ENCODE peak calls at places on chromosomes 1 and 21, in eight cellular contexts. H is mammary epithelial cell, M is H1, V is lung, A is neural progenitor cell, W is psoas muscle, G is gastrocnemius medialis, F is A549. P is an unnamed sample.
A peak's percentile ranks its signal among the peaks of the same experiment; 100 is the strongest.

GRCh38 chr1:46528297-46528955 is 23.0 kb downstream of the KNCN start:
- DNase-seq in H (no peak), M (peak; percentile 46), V (no peak), A (peak; percentile 65), W (no peak), G (no peak), F (no peak), P (no peak)

GRCh38 chr1:176178316-176178715 is 28.8 kb downstream of the COP1 start:
- DNase-seq in H (peak; percentile 12), M (no peak), V (no peak), A (no peak), W (no peak), G (no peak), F (no peak), P (no peak)

GRCh38 chr1:62180649-62181048 is 14.0 kb upstream of the L1TD1 start:
- DNase-seq in H (peak; percentile 9), M (no peak), V (no peak), A (no peak), W (no peak), G (no peak), F (no peak), P (no peak)

GRCh38 chr1:200409761-200410565 is at the start of gene ZNF281:
- DNase-seq in H (peak; percentile 90), M (peak; percentile 98), V (peak; percentile 95), A (peak; percentile 99), W (peak; percentile 98), G (peak; percentile 86), F (peak; percentile 91), P (peak; percentile 94)

GRCh38 chr1:46535063-46535462 is 16.4 kb downstream of the KNCN start:
- DNase-seq in H (peak; percentile 47), M (no peak), V (no peak), A (no peak), W (no peak), G (no peak), F (peak; percentile 72), P (no peak)

GRCh38 chr21:45629046-45629981 is 14.2 kb upstream of the PCBP3 start:
- DNase-seq in H (no peak), M (no peak), V (no peak), A (no peak), W (no peak), G (no peak), F (no peak), P (no peak)

GRCh38 chr1:198465201-198466144 is 75.0 kb downstream of the ATP6V1G3 start:
- DNase-seq in H (peak; percentile 66), M (no peak), V (no peak), A (peak; percentile 55), W (no peak), G (no peak), F (peak; percentile 20), P (no peak)

GRCh38 chr1:94298861-94299260 is 61.5 kb upstream of the ARHGAP29 start:
- DNase-seq in H (no peak), M (no peak), V (no peak), A (no peak), W (no peak), G (no peak), F (no peak), P (no peak)

GRCh38 chr1:206900149-206900548 is 2.9 kb downstream of the IL24 start:
- DNase-seq in H (no peak), M (no peak), V (no peak), A (no peak), W (no peak), G (no peak), F (no peak), P (no peak)

GRCh38 chr1:207032528-207033017 is at the start of gene C1orf116:
- DNase-seq in H (peak; percentile 99), M (peak; percentile 65), V (peak; percentile 83), A (peak; percentile 61), W (no peak), G (no peak), F (peak; percentile 76), P (no peak)

GRCh38 chr1:214446772-214447556 is 104.4 kb downstream of the PTPN14 start:
- DNase-seq in H (peak; percentile 99), M (peak; percentile 62), V (no peak), A (peak; percentile 46), W (no peak), G (no peak), F (peak; percentile 91), P (no peak)

GRCh38 chr1:36502616-36503015 is 19.9 kb upstream of the CSF3R start:
- DNase-seq in H (no peak), M (no peak), V (no peak), A (no peak), W (no peak), G (no peak), F (no peak), P (no peak)

GRCh38 chr1:223143760-223144248 is 756 bp upstream of the TLR5 start:
- DNase-seq in H (no peak), M (no peak), V (peak; percentile 48), A (no peak), W (peak; percentile 58), G (no peak), F (no peak), P (peak; percentile 21)

GRCh38 chr1:39501666-39502065 is 10.2 kb downstream of the BMP8A start:
- DNase-seq in H (peak; percentile 62), M (no peak), V (no peak), A (no peak), W (no peak), G (no peak), F (no peak), P (no peak)

GRCh38 chr1:39508266-39508665 is 16.8 kb downstream of the BMP8A start:
- DNase-seq in H (no peak), M (no peak), V (no peak), A (no peak), W (no peak), G (no peak), F (no peak), P (no peak)

GRCh38 chr1:39507230-39507928 is 15.9 kb downstream of the BMP8A start:
- DNase-seq in H (no peak), M (no peak), V (no peak), A (peak; percentile 71), W (no peak), G (no peak), F (no peak), P (no peak)

GRCh38 chr1:39508857-39509305 is 17.4 kb downstream of the BMP8A start:
- DNase-seq in H (peak; percentile 45), M (no peak), V (no peak), A (no peak), W (no peak), G (no peak), F (no peak), P (no peak)

DNA sequence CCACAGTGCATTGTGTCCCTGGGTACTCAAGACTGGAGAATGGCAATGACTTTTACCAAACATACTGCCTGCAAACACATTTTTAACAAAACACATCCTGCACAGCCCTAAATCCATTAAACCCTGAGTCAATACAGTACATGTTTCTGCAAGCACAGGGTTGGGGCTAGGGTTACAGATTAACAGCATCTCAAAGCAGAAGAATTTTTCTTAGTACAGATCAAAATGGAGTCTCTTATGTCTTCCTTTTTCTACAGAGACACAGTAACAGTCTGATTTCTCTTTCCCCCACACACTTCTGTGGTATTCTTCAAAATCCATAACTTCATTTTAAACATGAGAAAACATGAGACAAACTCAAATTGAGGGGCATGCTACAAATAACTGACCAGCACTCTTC is 13.9 kb downstream of the BMP8A start:
- DNase-seq in H (no peak), M (no peak), V (no peak), A (no peak), W (no peak), G (no peak), F (no peak), P (no peak)
- TF ChIP-seq CTCF in H (no peak), M (no peak), V (no peak), A (no peak), W (no peak), G (no peak), F (no peak), P (no peak)

DNA sequence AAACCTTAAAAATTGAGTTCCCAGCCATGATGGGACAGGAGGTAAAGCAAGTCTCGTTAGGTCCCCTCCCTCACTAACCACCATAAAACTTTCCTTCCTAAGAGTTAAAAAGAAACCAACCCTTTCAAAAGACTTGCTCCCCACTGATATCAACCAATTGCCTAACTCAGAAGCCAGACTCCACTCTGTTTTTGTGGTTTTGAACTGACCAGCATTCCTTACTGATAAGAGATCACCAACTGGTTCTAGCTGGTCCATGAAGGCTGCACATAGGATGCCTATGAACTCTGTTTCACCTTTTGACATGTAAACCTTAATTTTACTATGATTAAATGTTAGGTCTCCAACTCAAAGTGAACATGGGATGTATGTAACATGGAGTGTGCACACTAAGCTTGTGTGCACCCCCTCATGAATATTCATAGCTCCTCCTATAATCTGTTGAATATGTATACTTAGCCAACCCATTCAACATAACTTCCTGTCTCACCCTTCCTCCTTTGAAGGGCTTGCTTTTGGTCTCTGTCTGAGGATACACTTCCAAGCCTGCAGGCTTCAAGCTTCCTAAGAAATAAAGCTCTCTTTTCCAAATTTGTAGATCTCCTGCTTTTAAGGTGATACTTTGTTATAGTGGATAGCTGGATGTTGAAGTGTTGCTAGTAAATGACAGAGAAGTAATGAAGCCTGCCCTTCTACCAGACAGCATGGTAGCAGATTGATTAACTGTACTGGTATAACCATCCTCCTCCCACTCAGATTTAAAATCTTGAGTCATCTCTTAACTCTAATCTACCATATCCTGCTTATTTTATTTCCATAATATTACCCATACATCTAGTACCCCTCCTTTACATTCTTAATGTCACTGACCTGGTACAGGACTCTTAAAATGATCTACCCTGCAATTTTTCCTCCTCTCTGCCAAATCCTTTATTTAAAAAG is 95.6 kb downstream of the ZNF644 start:
- DNase-seq in H (peak; percentile 66), M (no peak), V (no peak), A (peak; percentile 9), W (no peak), G (no peak), F (no peak), P (no peak)
- H3K27ac ChIP-seq in H (no peak overlapping the region), M (peak overlapping the region; percentile 17), V (peak overlapping the region; percentile 21), A (peak overlapping the region; percentile 57), W (no peak overlapping the region), G (no peak overlapping the region), F (no peak overlapping the region), P (no peak overlapping the region)

GRCh38 chr1:111220302-111220890 is 7.1 kb upstream of the CHI3L2 start:
- DNase-seq in H (no peak), M (no peak), V (no peak), A (no peak), W (no peak), G (no peak), F (no peak), P (no peak)
- H3K4me3 ChIP-seq in H (no peak overlapping the region), M (no peak overlapping the region), V (no peak overlapping the region), A (no peak overlapping the region), W (no peak overlapping the region), G (no peak overlapping the region), F (no peak overlapping the region), P (no peak overlapping the region)

GRCh38 chr1:157993179-157994080 is at the start of gene KIRREL1:
- DNase-seq in H (peak; percentile 61), M (no peak), V (no peak), A (peak; percentile 76), W (peak; percentile 74), G (no peak), F (no peak), P (peak; percentile 74)

GRCh38 chr1:157995575-157996169 is 2.2 kb downstream of the KIRREL1 start:
- DNase-seq in H (no peak), M (no peak), V (no peak), A (no peak), W (no peak), G (no peak), F (no peak), P (no peak)

GRCh38 chr1:157994704-157995540 is 1.5 kb downstream of the KIRREL1 start:
- DNase-seq in H (peak; percentile 34), M (no peak), V (no peak), A (no peak), W (peak; percentile 64), G (no peak), F (no peak), P (peak; percentile 27)

GRCh38 chr1:157992813-157993178 is 649 bp upstream of the KIRREL1 start:
- DNase-seq in H (no peak), M (no peak), V (no peak), A (no peak), W (no peak), G (no peak), F (no peak), P (peak; percentile 13)

GRCh38 chr1:157994081-157994581 is 686 bp downstream of the KIRREL1 start:
- DNase-seq in H (no peak), M (no peak), V (no peak), A (no peak), W (no peak), G (no peak), F (no peak), P (no peak)
- TF ChIP-seq CTCF in H (peak; percentile 14), M (peak; percentile 17), V (no peak), A (no peak), W (no peak), G (no peak), F (no peak), P (peak; percentile 25)